ENCODE peak calls at places on chromosomes 7 and 10, in six cellular contexts. K is endodermal cell; Z is SK-N-SH; E is CD8-positive, alpha-beta T cell; I is tibial artery; M is suprapubic skin. O is an unnamed sample. For H3K36me3 and H3K9me3, the result is how much of the 10 kb centered on the place peaks cover.

GRCh38 chr10:51231754-51232153 is 157.5 kb downstream of the PRKG1 start:
- DNase-seq in K (no peak), M (no peak), E (no peak), Z (no peak), I (no peak), O (no peak)

GRCh38 chr7:24843821-24844449 is 86.7 kb upstream of the GSDME start:
- DNase-seq in Z (no peak), K (no peak), I (no peak), M (no peak), E (no peak), O (no peak)

GRCh38 chr7:36128448-36129047 is 24.5 kb upstream of the EEPD1 start:
- DNase-seq in I (peak), M (peak), Z (peak), K (peak), E (no peak), O (no peak)

GRCh38 chr10:127939786-127940330 is 33.0 kb downstream of the PTPRE start:
- DNase-seq in K (no peak), I (no peak), Z (no peak), M (no peak), E (no peak), O (no peak)

GRCh38 chr7:105920766-105921165 is 42.3 kb upstream of the CDHR3 start:
- DNase-seq in E (no peak), Z (no peak), I (no peak), K (no peak), M (no peak), O (no peak)

GRCh38 chr7:74625446-74625845 is 32.1 kb upstream of the GTF2I start:
- DNase-seq in Z (no peak), M (no peak), K (no peak), I (no peak), E (no peak), O (peak)

GRCh38 chr10:80273523-80274170 is 15.8 kb downstream of the MAT1A start:
- DNase-seq in I (no peak), E (no peak), K (peak), Z (no peak), M (no peak), O (no peak)

GRCh38 chr10:36748128-36748871 is 377.1 kb upstream of the ANKRD30A start:
- DNase-seq in Z (no peak), K (no peak), E (no peak), I (no peak), M (no peak), O (no peak)

GRCh38 chr7:123624527-123625183 is 23.0 kb downstream of the ASB15 start:
- DNase-seq in K (peak), E (peak), I (no peak), Z (peak), M (no peak), O (peak)

GRCh38 chr7:471866-472639 is 47.6 kb downstream of the PDGFA start:
- DNase-seq in M (peak), K (no peak), I (peak), E (no peak), Z (no peak), O (no peak)

GRCh38 chr10:93063217-93063976 is 2.8 kb downstream of the CYP26C1 start:
- DNase-seq in I (no peak), E (no peak), M (no peak), K (no peak), Z (peak), O (no peak)

GRCh38 chr10:79443338-79444242 is 1.8 kb downstream of the ZCCHC24 start:
- DNase-seq in I (peak), K (no peak), E (no peak), M (peak), Z (no peak), O (no peak)

GRCh38 chr10:4353964-4354363 is 472.0 kb upstream of the AKR1E2 start:
- DNase-seq in I (no peak), Z (no peak), K (no peak), M (no peak), E (no peak), O (no peak)

DNA sequence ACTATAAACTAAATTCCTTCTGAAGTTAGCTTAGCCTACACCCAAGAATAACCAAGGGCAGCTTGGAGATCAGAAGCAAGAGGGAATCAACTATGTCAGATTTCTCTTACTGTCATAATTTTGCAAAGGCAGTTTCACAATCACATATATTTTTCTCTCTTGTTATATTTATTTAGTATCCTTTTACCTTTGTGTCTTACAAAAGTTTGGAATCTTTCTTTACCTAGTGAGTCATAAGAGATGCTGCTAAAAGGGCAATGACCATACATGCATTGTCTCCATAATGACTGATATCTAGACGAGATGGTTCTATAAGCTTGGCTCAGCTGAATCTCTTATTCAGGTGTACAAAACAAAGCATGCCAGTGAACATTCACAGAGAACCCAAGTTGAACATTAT is 61.1 kb downstream of the PPP1R17 start:
- DNase-seq in E (no peak), K (no peak), Z (no peak), I (no peak), M (no peak), O (no peak)
- H3K36me3 ChIP-seq in E (under half), K (under half), Z (under half), I (under half), M (under half), O (under half)

DNA sequence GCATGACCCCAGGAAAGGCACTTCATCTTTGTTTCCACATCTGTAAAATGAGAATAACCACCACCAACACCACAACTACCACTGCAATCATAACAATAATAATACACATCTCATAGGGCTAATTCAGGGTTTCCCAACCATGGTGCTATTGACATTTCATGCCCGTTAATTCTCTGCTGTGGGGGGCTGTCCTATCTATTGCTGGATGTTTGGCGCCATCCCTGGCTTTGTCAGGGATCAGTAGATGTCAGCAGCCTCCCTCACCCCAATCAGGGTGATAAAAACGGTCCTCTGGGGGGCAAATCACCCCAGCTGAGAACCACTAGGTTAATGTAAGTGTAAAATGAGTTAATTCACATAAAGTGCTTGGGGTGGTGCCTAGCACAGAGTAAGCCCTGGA is 145.8 kb downstream of the EMX2 start:
- DNase-seq in E (no peak), Z (no peak), M (no peak), K (peak), I (no peak), O (no peak)
- H3K27ac ChIP-seq in E (no peak), Z (no peak), M (no peak), K (no peak), I (no peak), O (no peak)

GRCh38 chr10:122292376-122292775 is 21.3 kb downstream of the BTBD16 start:
- DNase-seq in K (no peak), Z (no peak), E (no peak), I (no peak), M (no peak), O (no peak)
- H3K9me3 ChIP-seq in K (under half), Z (under half), E (under half), I (under half), M (under half), O (under half)

DNA sequence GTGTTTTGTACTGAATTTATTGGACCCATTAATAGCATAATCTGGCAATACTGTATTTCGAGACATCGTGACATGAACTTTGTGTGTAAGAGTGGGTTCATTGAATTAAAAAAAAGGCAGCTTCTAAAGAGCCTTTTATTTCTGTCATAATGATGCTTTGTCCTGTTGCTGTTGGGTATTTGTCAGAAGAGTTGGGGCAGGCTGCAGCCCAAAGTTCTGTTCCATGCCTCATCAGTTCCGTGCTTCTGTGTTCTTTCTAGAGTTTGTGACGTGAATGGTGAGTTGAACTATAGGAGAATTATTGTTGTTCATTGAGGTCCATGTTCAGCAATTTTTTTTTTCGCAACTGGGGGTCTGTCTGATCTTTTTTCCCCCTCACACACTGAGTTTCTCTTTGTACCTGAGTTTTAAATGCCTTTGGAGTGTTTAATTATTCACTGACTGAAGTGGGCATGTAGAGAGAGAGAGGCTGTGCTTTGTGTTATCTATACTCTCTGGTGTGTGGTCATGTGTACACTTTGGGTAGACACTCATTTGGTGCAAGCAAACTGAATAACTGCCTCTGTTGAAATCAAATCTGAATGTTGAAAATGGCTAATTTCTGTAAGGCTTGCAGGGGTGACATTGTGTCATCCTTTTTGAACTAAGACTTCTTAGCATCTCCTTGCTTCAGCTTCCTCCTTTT is 69.8 kb downstream of the ADD3 start:
- DNase-seq in K (no peak), I (no peak), E (peak), Z (no peak), M (no peak), O (peak)
- H3K36me3 ChIP-seq in K (under half), I (under half), E (under half), Z (under half), M (under half), O (under half)

DNA sequence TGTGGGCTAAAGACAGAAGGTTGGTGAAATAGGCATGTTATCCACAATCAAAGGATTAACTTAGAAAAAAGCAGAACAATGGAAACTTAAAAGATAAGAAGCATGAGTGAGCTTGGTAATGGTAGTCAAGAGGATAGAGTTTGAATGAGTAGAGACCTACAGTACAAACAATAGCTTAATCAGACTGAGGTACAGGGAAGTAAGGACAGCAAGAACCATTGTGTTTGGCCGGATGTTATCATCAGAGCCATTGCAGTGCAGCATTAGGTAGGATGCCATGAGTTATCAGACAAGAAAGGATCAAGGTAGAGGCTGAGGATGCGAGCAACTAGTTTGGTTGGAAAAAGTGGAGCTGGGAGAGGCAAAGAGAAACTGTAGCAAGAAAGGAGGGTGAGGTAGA is 353.3 kb upstream of the VSTM2A start:
- DNase-seq in Z (no peak), M (no peak), E (no peak), K (no peak), I (no peak), O (no peak)
- H3K27ac ChIP-seq in Z (no peak), M (no peak), E (no peak), K (no peak), I (no peak), O (no peak)

GRCh38 chr7:145347271-145347670 is 511.4 kb upstream of the TPK1 start:
- DNase-seq in Z (no peak), E (no peak), I (no peak), M (no peak), K (no peak), O (no peak)

GRCh38 chr7:145350334-145350733 is 514.5 kb upstream of the TPK1 start:
- DNase-seq in E (no peak), M (no peak), Z (no peak), K (no peak), I (no peak), O (no peak)
- H3K9me3 ChIP-seq in E (under half), M (under half), Z (under half), K (under half), I (under half), O (under half)

GRCh38 chr10:28542728-28543127 is 9.8 kb downstream of the WAC start:
- DNase-seq in I (no peak), M (no peak), E (no peak), K (no peak), Z (no peak), O (no peak)
- H3K36me3 ChIP-seq in I (under half), M (under half), E (under half), K (half or more), Z (half or more), O (under half)